ENCODE peak calls at places on chromosomes 6 and 20, in seven cellular contexts. One of them, this sample, is unnamed.

GRCh38 chr6:130848945-130849344 is 21.7 kb downstream of the SMLR1 start:
- DNase-seq in substantia nigra: no peak
- DNase-seq in effector memory CD4-positive, alpha-beta T cell: no peak
- DNase-seq in coronary artery: no peak
- DNase-seq in nucleus accumbens: no peak
- DNase-seq in neuronal stem cell: no peak
- DNase-seq in smooth muscle cell of the brain vasculature: no peak
- DNase-seq in this sample: no peak

GRCh38 chr6:54009052-54009654 is 102.1 kb upstream of the MLIP start:
- DNase-seq in substantia nigra: no peak
- DNase-seq in effector memory CD4-positive, alpha-beta T cell: no peak
- DNase-seq in coronary artery: no peak
- DNase-seq in nucleus accumbens: no peak
- DNase-seq in neuronal stem cell: no peak
- DNase-seq in smooth muscle cell of the brain vasculature: no peak
- DNase-seq in this sample: no peak

GRCh38 chr6:162964703-162965140 is 236.9 kb downstream of the PACRG start:
- DNase-seq in substantia nigra: no peak
- DNase-seq in effector memory CD4-positive, alpha-beta T cell: no peak
- DNase-seq in coronary artery: no peak
- DNase-seq in nucleus accumbens: no peak
- DNase-seq in neuronal stem cell: no peak
- DNase-seq in smooth muscle cell of the brain vasculature: peak; percentile 94
- DNase-seq in this sample: peak; percentile 98

GRCh38 chr6:124943658-124944057 is 18.6 kb upstream of the RNF217 start:
- DNase-seq in substantia nigra: no peak
- DNase-seq in effector memory CD4-positive, alpha-beta T cell: no peak
- DNase-seq in coronary artery: no peak
- DNase-seq in nucleus accumbens: no peak
- DNase-seq in neuronal stem cell: no peak
- DNase-seq in smooth muscle cell of the brain vasculature: no peak
- DNase-seq in this sample: no peak

GRCh38 chr6:166952567-166953464 is 3.5 kb downstream of the RNASET2 start:
- DNase-seq in substantia nigra: no peak
- DNase-seq in effector memory CD4-positive, alpha-beta T cell: no peak
- DNase-seq in coronary artery: no peak
- DNase-seq in nucleus accumbens: no peak
- DNase-seq in neuronal stem cell: no peak
- DNase-seq in smooth muscle cell of the brain vasculature: no peak
- DNase-seq in this sample: no peak

GRCh38 chr6:80366721-80367120 is 260.2 kb downstream of the BCKDHB start:
- DNase-seq in substantia nigra: no peak
- DNase-seq in effector memory CD4-positive, alpha-beta T cell: no peak
- DNase-seq in coronary artery: no peak
- DNase-seq in nucleus accumbens: no peak
- DNase-seq in neuronal stem cell: no peak
- DNase-seq in smooth muscle cell of the brain vasculature: no peak
- DNase-seq in this sample: peak; percentile 86

GRCh38 chr6:33278392-33278741 is 1.4 kb downstream of the B3GALT4 start:
- DNase-seq in substantia nigra: no peak
- DNase-seq in effector memory CD4-positive, alpha-beta T cell: no peak
- DNase-seq in coronary artery: no peak
- DNase-seq in nucleus accumbens: no peak
- DNase-seq in neuronal stem cell: no peak
- DNase-seq in smooth muscle cell of the brain vasculature: no peak
- DNase-seq in this sample: no peak

GRCh38 chr20:41245086-41245707 is 72.3 kb downstream of the ZHX3 start:
- DNase-seq in substantia nigra: peak; percentile 62
- DNase-seq in effector memory CD4-positive, alpha-beta T cell: no peak
- DNase-seq in coronary artery: no peak
- DNase-seq in nucleus accumbens: peak; percentile 34
- DNase-seq in neuronal stem cell: peak; percentile 47
- DNase-seq in smooth muscle cell of the brain vasculature: no peak
- DNase-seq in this sample: peak; percentile 54

GRCh38 chr6:30939473-30939872 is 1.3 kb upstream of the MUCL3 start:
- DNase-seq in substantia nigra: no peak
- DNase-seq in effector memory CD4-positive, alpha-beta T cell: no peak
- DNase-seq in coronary artery: no peak
- DNase-seq in nucleus accumbens: no peak
- DNase-seq in neuronal stem cell: no peak
- DNase-seq in smooth muscle cell of the brain vasculature: no peak
- DNase-seq in this sample: no peak